ENCODE peak calls at places on chromosomes 11 and 22, in seven cellular contexts. One of them, this sample, is unnamed. For H3K36me3, the result is how much of the 10 kb centered on the place peaks cover.

GRCh38 chr11:131889146-131889577 is 518.7 kb downstream of the NTM start:
- DNase-seq in adipocyte: peak
- DNase-seq in IMR-90: peak
- DNase-seq in neural progenitor cell: peak
- DNase-seq in adrenal gland: no peak
- DNase-seq in pancreas: no peak
- DNase-seq in heart left ventricle: no peak
- DNase-seq in this sample: no peak

GRCh38 chr11:47403135-47403534 is 5.3 kb upstream of the SLC39A13 start:
- DNase-seq in adrenal gland: no peak
- DNase-seq in neural progenitor cell: peak
- DNase-seq in IMR-90: no peak
- DNase-seq in adipocyte: no peak
- DNase-seq in pancreas: no peak
- DNase-seq in heart left ventricle: no peak
- DNase-seq in this sample: no peak

GRCh38 chr11:74730601-74731260 is 495 bp downstream of the CHRDL2 start:
- DNase-seq in adrenal gland: no peak
- DNase-seq in neural progenitor cell: peak
- DNase-seq in IMR-90: no peak
- DNase-seq in heart left ventricle: no peak
- DNase-seq in adipocyte: no peak
- DNase-seq in pancreas: no peak
- DNase-seq in this sample: peak

GRCh38 chr11:121533556-121534050 is 80.8 kb upstream of the SORL1-AS1 start:
- DNase-seq in adrenal gland: no peak
- DNase-seq in IMR-90: no peak
- DNase-seq in neural progenitor cell: no peak
- DNase-seq in heart left ventricle: no peak
- DNase-seq in adipocyte: no peak
- DNase-seq in pancreas: no peak
- DNase-seq in this sample: no peak

GRCh38 chr11:69746780-69747742 is 28.1 kb downstream of the FGF4 start:
- DNase-seq in neural progenitor cell: no peak
- DNase-seq in adrenal gland: no peak
- DNase-seq in pancreas: no peak
- DNase-seq in adipocyte: no peak
- DNase-seq in heart left ventricle: no peak
- DNase-seq in IMR-90: no peak
- DNase-seq in this sample: peak

GRCh38 chr11:124748481-124749338 is 3.3 kb downstream of the VSIG2 start:
- DNase-seq in IMR-90: peak
- DNase-seq in adipocyte: no peak
- DNase-seq in pancreas: no peak
- DNase-seq in adrenal gland: no peak
- DNase-seq in heart left ventricle: no peak
- DNase-seq in neural progenitor cell: no peak
- DNase-seq in this sample: peak

GRCh38 chr11:9226514-9226913 is 38.6 kb downstream of the DENND5A start:
- DNase-seq in adrenal gland: no peak
- DNase-seq in IMR-90: no peak
- DNase-seq in pancreas: no peak
- DNase-seq in heart left ventricle: no peak
- DNase-seq in neural progenitor cell: no peak
- DNase-seq in adipocyte: no peak
- DNase-seq in this sample: no peak

GRCh38 chr11:134244593-134244992 is 8.6 kb downstream of the THYN1 start:
- DNase-seq in IMR-90: peak
- DNase-seq in neural progenitor cell: peak
- DNase-seq in pancreas: no peak
- DNase-seq in adrenal gland: no peak
- DNase-seq in heart left ventricle: no peak
- DNase-seq in adipocyte: peak
- DNase-seq in this sample: peak

GRCh38 chr11:461626-462025 is 11.5 kb downstream of the PTDSS2 start:
- DNase-seq in IMR-90: no peak
- DNase-seq in pancreas: no peak
- DNase-seq in heart left ventricle: no peak
- DNase-seq in neural progenitor cell: no peak
- DNase-seq in adipocyte: no peak
- DNase-seq in adrenal gland: no peak
- DNase-seq in this sample: no peak

GRCh38 chr11:68831124-68831523 is 10.6 kb downstream of the CPT1A start:
- DNase-seq in pancreas: peak
- DNase-seq in IMR-90: no peak
- DNase-seq in adrenal gland: no peak
- DNase-seq in neural progenitor cell: no peak
- DNase-seq in heart left ventricle: no peak
- DNase-seq in adipocyte: no peak
- DNase-seq in this sample: peak

GRCh38 chr11:34266090-34266912 is 91.5 kb downstream of the ABTB2 start:
- DNase-seq in adrenal gland: no peak
- DNase-seq in neural progenitor cell: no peak
- DNase-seq in pancreas: no peak
- DNase-seq in IMR-90: peak
- DNase-seq in adipocyte: peak
- DNase-seq in heart left ventricle: peak
- DNase-seq in this sample: no peak

GRCh38 chr11:43316451-43316850 is 4.7 kb downstream of the API5 start:
- DNase-seq in adipocyte: peak
- DNase-seq in neural progenitor cell: no peak
- DNase-seq in heart left ventricle: no peak
- DNase-seq in IMR-90: peak
- DNase-seq in pancreas: no peak
- DNase-seq in adrenal gland: no peak
- DNase-seq in this sample: no peak

GRCh38 chr11:61551630-61552029 is 29.2 kb downstream of the SYT7 start:
- DNase-seq in IMR-90: peak
- DNase-seq in adipocyte: no peak
- DNase-seq in pancreas: peak
- DNase-seq in neural progenitor cell: no peak
- DNase-seq in heart left ventricle: peak
- DNase-seq in adrenal gland: peak
- DNase-seq in this sample: peak

GRCh38 chr11:78351193-78351592 is 66.4 kb downstream of the GAB2 start:
- DNase-seq in adrenal gland: no peak
- DNase-seq in heart left ventricle: no peak
- DNase-seq in neural progenitor cell: peak
- DNase-seq in adipocyte: no peak
- DNase-seq in IMR-90: no peak
- DNase-seq in pancreas: no peak
- DNase-seq in this sample: no peak

GRCh38 chr11:126891556-126892217 is 108.9 kb downstream of the KIRREL3 start:
- DNase-seq in adrenal gland: no peak
- DNase-seq in heart left ventricle: no peak
- DNase-seq in adipocyte: peak
- DNase-seq in IMR-90: no peak
- DNase-seq in neural progenitor cell: no peak
- DNase-seq in pancreas: no peak
- DNase-seq in this sample: no peak

GRCh38 chr11:6755303-6755952 is 16.3 kb downstream of the OR2AG2 start:
- DNase-seq in adrenal gland: peak
- DNase-seq in IMR-90: peak
- DNase-seq in pancreas: peak
- DNase-seq in adipocyte: peak
- DNase-seq in heart left ventricle: no peak
- DNase-seq in neural progenitor cell: peak
- DNase-seq in this sample: peak

GRCh38 chr22:19821523-19822300 is 33.0 kb downstream of the GNB1L start:
- DNase-seq in pancreas: peak
- DNase-seq in adrenal gland: no peak
- DNase-seq in heart left ventricle: peak
- DNase-seq in IMR-90: no peak
- DNase-seq in neural progenitor cell: no peak
- DNase-seq in adipocyte: no peak
- DNase-seq in this sample: peak

GRCh38 chr11:8332196-8332595 is 68.5 kb upstream of the LMO1 start:
- DNase-seq in neural progenitor cell: no peak
- DNase-seq in pancreas: no peak
- DNase-seq in adrenal gland: no peak
- DNase-seq in adipocyte: no peak
- DNase-seq in heart left ventricle: no peak
- DNase-seq in IMR-90: no peak
- DNase-seq in this sample: no peak

DNA sequence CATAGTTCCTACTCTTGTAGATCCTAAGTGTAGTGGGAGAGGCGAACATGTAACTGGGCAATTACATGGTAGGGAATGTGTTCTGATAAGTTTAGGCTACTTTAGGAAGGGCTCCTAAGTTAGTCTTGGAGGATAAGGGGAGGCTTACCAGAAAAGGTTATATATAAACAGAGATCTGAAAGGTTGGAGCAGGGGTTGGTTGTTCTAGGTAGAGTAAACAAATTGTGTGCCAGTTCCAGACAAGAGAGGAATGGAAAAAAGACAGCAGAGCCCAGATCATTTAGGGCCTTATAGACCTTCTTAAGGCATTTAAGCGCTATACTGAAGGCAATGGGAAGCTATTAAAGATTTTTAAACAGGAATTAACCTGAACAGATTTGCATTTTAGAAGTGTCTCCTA is 74.4 kb downstream of the TRIM44 start:
- DNase-seq in neural progenitor cell: no peak
- DNase-seq in IMR-90: no peak
- DNase-seq in adipocyte: no peak
- DNase-seq in adrenal gland: no peak
- DNase-seq in pancreas: no peak
- DNase-seq in heart left ventricle: no peak
- DNase-seq in this sample: no peak
- H3K36me3 ChIP-seq in neural progenitor cell: under half
- H3K36me3 ChIP-seq in IMR-90: under half
- H3K36me3 ChIP-seq in adipocyte: under half
- H3K36me3 ChIP-seq in adrenal gland: under half
- H3K36me3 ChIP-seq in pancreas: under half
- H3K36me3 ChIP-seq in heart left ventricle: under half
- H3K36me3 ChIP-seq in this sample: under half

GRCh38 chr11:62777389-62777788 is 6.2 kb downstream of the TAF6L start:
- DNase-seq in adipocyte: no peak
- DNase-seq in adrenal gland: no peak
- DNase-seq in heart left ventricle: no peak
- DNase-seq in neural progenitor cell: no peak
- DNase-seq in IMR-90: no peak
- DNase-seq in pancreas: no peak
- DNase-seq in this sample: no peak
- H3K36me3 ChIP-seq in adipocyte: under half
- H3K36me3 ChIP-seq in adrenal gland: under half
- H3K36me3 ChIP-seq in heart left ventricle: half or more
- H3K36me3 ChIP-seq in neural progenitor cell: under half
- H3K36me3 ChIP-seq in IMR-90: under half
- H3K36me3 ChIP-seq in pancreas: under half
- H3K36me3 ChIP-seq in this sample: under half

GRCh38 chr22:49820984-49821383 is 6.7 kb downstream of the BRD1 start:
- DNase-seq in pancreas: no peak
- DNase-seq in neural progenitor cell: no peak
- DNase-seq in heart left ventricle: no peak
- DNase-seq in adrenal gland: no peak
- DNase-seq in IMR-90: no peak
- DNase-seq in adipocyte: no peak
- DNase-seq in this sample: peak

GRCh38 chr22:49824936-49825335 is 2.7 kb downstream of the BRD1 start:
- DNase-seq in neural progenitor cell: no peak
- DNase-seq in heart left ventricle: no peak
- DNase-seq in adrenal gland: no peak
- DNase-seq in IMR-90: no peak
- DNase-seq in adipocyte: no peak
- DNase-seq in pancreas: no peak
- DNase-seq in this sample: no peak

GRCh38 chr22:49825436-49825835 is 2.2 kb downstream of the BRD1 start:
- DNase-seq in adipocyte: peak
- DNase-seq in heart left ventricle: no peak
- DNase-seq in neural progenitor cell: no peak
- DNase-seq in adrenal gland: no peak
- DNase-seq in pancreas: no peak
- DNase-seq in IMR-90: peak
- DNase-seq in this sample: no peak

GRCh38 chr22:49824185-49824925 is 3.3 kb downstream of the BRD1 start:
- DNase-seq in heart left ventricle: no peak
- DNase-seq in adrenal gland: no peak
- DNase-seq in IMR-90: no peak
- DNase-seq in pancreas: no peak
- DNase-seq in adipocyte: no peak
- DNase-seq in neural progenitor cell: no peak
- DNase-seq in this sample: no peak

DNA sequence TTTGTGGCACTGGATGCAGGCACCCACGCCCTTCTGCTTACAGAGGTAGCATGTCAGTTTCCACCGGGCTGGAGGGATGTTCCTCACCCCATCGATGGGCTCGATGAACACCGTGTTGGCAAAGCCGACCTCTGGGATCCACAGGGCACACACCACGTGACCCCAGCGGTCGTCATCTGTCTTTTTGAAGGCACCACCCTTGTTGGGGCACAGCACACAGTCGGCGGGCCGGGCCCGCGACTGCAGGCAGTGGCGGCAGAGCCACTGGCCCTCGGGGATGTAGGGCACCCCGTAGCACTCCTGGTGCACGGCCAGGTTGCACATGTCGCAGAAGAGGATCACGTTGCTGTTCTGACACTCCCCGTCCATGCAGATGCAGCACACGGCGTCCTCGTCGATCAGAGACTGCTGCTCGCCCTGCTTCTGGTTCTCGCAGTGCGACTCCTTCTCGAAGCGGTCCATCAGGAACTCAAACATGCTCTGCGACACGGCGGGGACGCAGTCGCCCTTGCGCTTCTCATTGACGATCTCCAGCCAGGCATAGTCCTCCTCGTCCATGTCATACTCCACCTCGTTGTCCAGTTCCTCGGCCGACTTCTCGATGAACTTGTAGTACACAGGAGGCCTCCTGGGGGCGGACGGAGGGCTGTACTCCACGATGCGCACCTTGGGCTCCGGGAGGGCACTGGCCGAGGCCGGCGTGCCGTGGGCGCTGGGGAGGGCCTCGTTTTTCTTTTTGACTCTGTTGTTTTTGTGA is 4.2 kb downstream of the BRD1 start:
- DNase-seq in pancreas: no peak
- DNase-seq in IMR-90: no peak
- DNase-seq in adipocyte: no peak
- DNase-seq in neural progenitor cell: no peak
- DNase-seq in adrenal gland: no peak
- DNase-seq in heart left ventricle: no peak
- DNase-seq in this sample: no peak
- H3K36me3 ChIP-seq in pancreas: under half
- H3K36me3 ChIP-seq in IMR-90: under half
- H3K36me3 ChIP-seq in adipocyte: under half
- H3K36me3 ChIP-seq in neural progenitor cell: under half
- H3K36me3 ChIP-seq in adrenal gland: under half
- H3K36me3 ChIP-seq in heart left ventricle: half or more
- H3K36me3 ChIP-seq in this sample: under half

DNA sequence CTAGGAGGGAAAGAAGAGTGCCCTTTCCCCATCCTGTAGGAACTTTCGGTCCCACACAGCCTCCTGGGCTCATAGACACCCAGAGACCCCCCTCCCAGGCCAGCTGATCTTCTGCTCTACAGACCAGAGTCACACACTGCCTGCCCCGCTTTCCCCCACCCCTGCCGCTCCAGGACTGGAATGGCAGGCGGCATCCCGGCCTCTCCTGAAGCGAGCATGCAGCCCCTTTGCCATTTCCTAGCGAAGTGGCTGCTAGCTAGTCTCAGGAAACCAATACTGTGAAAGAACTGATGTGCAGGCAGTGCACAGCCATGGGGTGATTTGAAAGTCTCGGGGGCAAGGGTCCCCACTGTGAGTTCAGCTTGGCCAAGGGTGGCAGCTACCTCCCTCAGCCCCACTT is 8.3 kb downstream of the PICK1 start:
- DNase-seq in heart left ventricle: no peak
- DNase-seq in IMR-90: no peak
- DNase-seq in adipocyte: no peak
- DNase-seq in pancreas: no peak
- DNase-seq in adrenal gland: no peak
- DNase-seq in neural progenitor cell: no peak
- DNase-seq in this sample: no peak
- H3K36me3 ChIP-seq in heart left ventricle: under half
- H3K36me3 ChIP-seq in IMR-90: under half
- H3K36me3 ChIP-seq in adipocyte: under half
- H3K36me3 ChIP-seq in pancreas: under half
- H3K36me3 ChIP-seq in adrenal gland: under half
- H3K36me3 ChIP-seq in neural progenitor cell: under half
- H3K36me3 ChIP-seq in this sample: under half

This sample was measured in H7.